ENCODE peak calls at places on chromosomes 5 and 9, in five cellular contexts. One of them, this sample, is unnamed.

GRCh38 chr9:116543731-116544400 is 143.2 kb upstream of the TRIM32 start:
- DNase-seq in GM12864: no peak
- DNase-seq in stimulated activated CD8-positive, alpha-beta memory T cell treated with anti-CD3 and anti-CD28 coated beads, Interleukin-15, amount 100 ng/mL, for 24 hours: no peak
- DNase-seq in MV-4-11: no peak
- DNase-seq in AG20443: peak
- DNase-seq in this sample: no peak

GRCh38 chr5:111003623-111004022 is 67.9 kb upstream of the TSLP start:
- DNase-seq in GM12864: no peak
- DNase-seq in stimulated activated CD8-positive, alpha-beta memory T cell treated with anti-CD3 and anti-CD28 coated beads, Interleukin-15, amount 100 ng/mL, for 24 hours: no peak
- DNase-seq in MV-4-11: no peak
- DNase-seq in AG20443: no peak
- DNase-seq in this sample: no peak

GRCh38 chr5:129099184-129099570 is 4.6 kb downstream of the ISOC1 start:
- DNase-seq in GM12864: no peak
- DNase-seq in stimulated activated CD8-positive, alpha-beta memory T cell treated with anti-CD3 and anti-CD28 coated beads, Interleukin-15, amount 100 ng/mL, for 24 hours: no peak
- DNase-seq in MV-4-11: no peak
- DNase-seq in AG20443: no peak
- DNase-seq in this sample: no peak

GRCh38 chr5:1445313-1445894 is at the start of gene SLC6A3:
- DNase-seq in GM12864: no peak
- DNase-seq in stimulated activated CD8-positive, alpha-beta memory T cell treated with anti-CD3 and anti-CD28 coated beads, Interleukin-15, amount 100 ng/mL, for 24 hours: no peak
- DNase-seq in MV-4-11: no peak
- DNase-seq in AG20443: no peak
- DNase-seq in this sample: no peak

GRCh38 chr5:154482528-154483449 is 4.8 kb upstream of the HAND1 start:
- DNase-seq in GM12864: no peak
- DNase-seq in stimulated activated CD8-positive, alpha-beta memory T cell treated with anti-CD3 and anti-CD28 coated beads, Interleukin-15, amount 100 ng/mL, for 24 hours: no peak
- DNase-seq in MV-4-11: no peak
- DNase-seq in AG20443: no peak
- DNase-seq in this sample: no peak

GRCh38 chr5:96520345-96520744 is 87.3 kb upstream of the PCSK1 start:
- DNase-seq in GM12864: no peak
- DNase-seq in stimulated activated CD8-positive, alpha-beta memory T cell treated with anti-CD3 and anti-CD28 coated beads, Interleukin-15, amount 100 ng/mL, for 24 hours: no peak
- DNase-seq in MV-4-11: no peak
- DNase-seq in AG20443: no peak
- DNase-seq in this sample: no peak

GRCh38 chr5:132425009-132425937 is 55.8 kb downstream of the SLC22A5 start:
- DNase-seq in GM12864: peak
- DNase-seq in stimulated activated CD8-positive, alpha-beta memory T cell treated with anti-CD3 and anti-CD28 coated beads, Interleukin-15, amount 100 ng/mL, for 24 hours: no peak
- DNase-seq in MV-4-11: peak
- DNase-seq in AG20443: peak
- DNase-seq in this sample: no peak

GRCh38 chr9:98176391-98177259 is 15.8 kb downstream of the CORO2A start:
- DNase-seq in GM12864: no peak
- DNase-seq in stimulated activated CD8-positive, alpha-beta memory T cell treated with anti-CD3 and anti-CD28 coated beads, Interleukin-15, amount 100 ng/mL, for 24 hours: no peak
- DNase-seq in MV-4-11: no peak
- DNase-seq in AG20443: no peak
- DNase-seq in this sample: no peak

GRCh38 chr9:129270903-129271431 is 92.9 kb upstream of the IER5L start:
- DNase-seq in GM12864: peak
- DNase-seq in stimulated activated CD8-positive, alpha-beta memory T cell treated with anti-CD3 and anti-CD28 coated beads, Interleukin-15, amount 100 ng/mL, for 24 hours: no peak
- DNase-seq in MV-4-11: peak
- DNase-seq in AG20443: peak
- DNase-seq in this sample: peak

GRCh38 chr5:77390795-77391194 is 101.3 kb downstream of the WDR41 start:
- DNase-seq in GM12864: no peak
- DNase-seq in stimulated activated CD8-positive, alpha-beta memory T cell treated with anti-CD3 and anti-CD28 coated beads, Interleukin-15, amount 100 ng/mL, for 24 hours: no peak
- DNase-seq in MV-4-11: no peak
- DNase-seq in AG20443: peak
- DNase-seq in this sample: no peak

GRCh38 chr9:131838581-131839280 is 98.9 kb upstream of the RAPGEF1 start:
- DNase-seq in GM12864: no peak
- DNase-seq in stimulated activated CD8-positive, alpha-beta memory T cell treated with anti-CD3 and anti-CD28 coated beads, Interleukin-15, amount 100 ng/mL, for 24 hours: no peak
- DNase-seq in MV-4-11: no peak
- DNase-seq in AG20443: no peak
- DNase-seq in this sample: no peak

GRCh38 chr9:86352440-86353106 is 1.6 kb downstream of the TUT7 start:
- DNase-seq in GM12864: no peak
- DNase-seq in stimulated activated CD8-positive, alpha-beta memory T cell treated with anti-CD3 and anti-CD28 coated beads, Interleukin-15, amount 100 ng/mL, for 24 hours: no peak
- DNase-seq in MV-4-11: no peak
- DNase-seq in AG20443: no peak
- DNase-seq in this sample: peak

GRCh38 chr5:126808619-126809018 is 31.7 kb downstream of the LMNB1 start:
- DNase-seq in GM12864: no peak
- DNase-seq in stimulated activated CD8-positive, alpha-beta memory T cell treated with anti-CD3 and anti-CD28 coated beads, Interleukin-15, amount 100 ng/mL, for 24 hours: no peak
- DNase-seq in MV-4-11: no peak
- DNase-seq in AG20443: peak
- DNase-seq in this sample: peak

GRCh38 chr9:137545123-137545522 is 5.1 kb downstream of the PNPLA7 start:
- DNase-seq in GM12864: no peak
- DNase-seq in stimulated activated CD8-positive, alpha-beta memory T cell treated with anti-CD3 and anti-CD28 coated beads, Interleukin-15, amount 100 ng/mL, for 24 hours: no peak
- DNase-seq in MV-4-11: no peak
- DNase-seq in AG20443: peak
- DNase-seq in this sample: no peak

GRCh38 chr5:135462304-135462703 is 10.2 kb upstream of the TIFAB start:
- DNase-seq in GM12864: peak
- DNase-seq in stimulated activated CD8-positive, alpha-beta memory T cell treated with anti-CD3 and anti-CD28 coated beads, Interleukin-15, amount 100 ng/mL, for 24 hours: no peak
- DNase-seq in MV-4-11: peak
- DNase-seq in AG20443: peak
- DNase-seq in this sample: peak

GRCh38 chr9:123389698-123390097 is 33.7 kb downstream of the CRB2 start:
- DNase-seq in GM12864: no peak
- DNase-seq in stimulated activated CD8-positive, alpha-beta memory T cell treated with anti-CD3 and anti-CD28 coated beads, Interleukin-15, amount 100 ng/mL, for 24 hours: no peak
- DNase-seq in MV-4-11: no peak
- DNase-seq in AG20443: no peak
- DNase-seq in this sample: no peak

GRCh38 chr9:137286980-137287383 is 9.5 kb downstream of the TOR4A start:
- DNase-seq in GM12864: no peak
- DNase-seq in stimulated activated CD8-positive, alpha-beta memory T cell treated with anti-CD3 and anti-CD28 coated beads, Interleukin-15, amount 100 ng/mL, for 24 hours: no peak
- DNase-seq in MV-4-11: peak
- DNase-seq in AG20443: peak
- DNase-seq in this sample: peak

GRCh38 chr5:39108987-39109386 is 34.8 kb upstream of the RICTOR start:
- DNase-seq in GM12864: no peak
- DNase-seq in stimulated activated CD8-positive, alpha-beta memory T cell treated with anti-CD3 and anti-CD28 coated beads, Interleukin-15, amount 100 ng/mL, for 24 hours: no peak
- DNase-seq in MV-4-11: no peak
- DNase-seq in AG20443: no peak
- DNase-seq in this sample: no peak

This sample was measured in KBM-7.